ENCODE peak calls at places on chromosome X, in seven cellular contexts. H, C, B, A, X, I and J are unnamed samples.

GRCh38 chrX:14027031-14027430 is 2.7 kb downstream of the GEMIN8 start:
- DNase-seq in A (no peak), H (no peak), B (no peak), I (no peak), X (no peak), C (no peak), J (no peak)

GRCh38 chrX:40816906-40817305 is 81.6 kb upstream of the MED14 start:
- DNase-seq in A (no peak), H (no peak), C (no peak), X (no peak), B (no peak), I (no peak), J (no peak)

GRCh38 chrX:81542255-81542654 is 340.4 kb downstream of the SH3BGRL start:
- DNase-seq in X (no peak), C (no peak), A (no peak), I (no peak), H (no peak), B (no peak), J (no peak)

GRCh38 chrX:7606253-7606652 is 236.7 kb upstream of the VCX start:
- DNase-seq in H (no peak), A (no peak), B (no peak), I (no peak), X (no peak), C (no peak), J (no peak)

GRCh38 chrX:42615161-42615563 is 162.8 kb downstream of the PPP1R2C start:
- DNase-seq in B (no peak), I (peak), C (no peak), X (no peak), A (peak), H (no peak), J (no peak)

GRCh38 chrX:150405576-150405975 is 42.5 kb downstream of the MAMLD1 start:
- DNase-seq in A (peak), X (no peak), C (no peak), I (no peak), H (no peak), B (no peak), J (no peak)

GRCh38 chrX:80246273-80246672 is 174.0 kb upstream of the TENT5D start:
- DNase-seq in H (no peak), B (no peak), X (peak), A (no peak), I (no peak), C (no peak), J (no peak)

GRCh38 chrX:357693-358471 is 28.8 kb downstream of the PPP2R3B start:
- DNase-seq in X (no peak), B (no peak), C (no peak), H (no peak), A (no peak), I (no peak), J (no peak)

GRCh38 chrX:134469481-134469880 is 9.5 kb downstream of the HPRT1 start:
- DNase-seq in H (no peak), A (no peak), C (no peak), I (no peak), B (no peak), X (no peak), J (no peak)

GRCh38 chrX:3191821-3192220 is 150.6 kb downstream of the ARSF start:
- DNase-seq in I (no peak), A (no peak), B (no peak), X (no peak), C (no peak), H (no peak), J (no peak)

GRCh38 chrX:20378291-20378920 is 111.7 kb upstream of the RPS6KA3 start:
- DNase-seq in H (no peak), X (no peak), C (no peak), A (no peak), I (no peak), B (peak), J (no peak)

GRCh38 chrX:144327515-144327914 is 443.6 kb downstream of the UBE2NL start:
- DNase-seq in I (no peak), X (no peak), B (no peak), A (no peak), C (no peak), H (no peak), J (no peak)

GRCh38 chrX:111133389-111133788 is 37.4 kb downstream of the PAK3 start:
- DNase-seq in H (no peak), A (no peak), C (no peak), B (no peak), X (no peak), I (no peak), J (no peak)

GRCh38 chrX:38326086-38326485 is 1.2 kb downstream of the RPGR start:
- DNase-seq in C (no peak), I (no peak), X (no peak), B (no peak), H (no peak), A (no peak), J (no peak)
- TF ChIP-seq TAF1 in C (no peak), I (no peak), X (no peak), B (no peak), H (no peak), A (no peak), J (no peak)

GRCh38 chrX:69424161-69424560 is 80.0 kb upstream of the NALF2 start:
- DNase-seq in I (no peak), C (no peak), A (peak), B (no peak), X (peak), H (peak), J (no peak)
- TF ChIP-seq TAF1 in I (no peak), C (no peak), A (no peak), B (no peak), X (no peak), H (no peak), J (no peak)

DNA sequence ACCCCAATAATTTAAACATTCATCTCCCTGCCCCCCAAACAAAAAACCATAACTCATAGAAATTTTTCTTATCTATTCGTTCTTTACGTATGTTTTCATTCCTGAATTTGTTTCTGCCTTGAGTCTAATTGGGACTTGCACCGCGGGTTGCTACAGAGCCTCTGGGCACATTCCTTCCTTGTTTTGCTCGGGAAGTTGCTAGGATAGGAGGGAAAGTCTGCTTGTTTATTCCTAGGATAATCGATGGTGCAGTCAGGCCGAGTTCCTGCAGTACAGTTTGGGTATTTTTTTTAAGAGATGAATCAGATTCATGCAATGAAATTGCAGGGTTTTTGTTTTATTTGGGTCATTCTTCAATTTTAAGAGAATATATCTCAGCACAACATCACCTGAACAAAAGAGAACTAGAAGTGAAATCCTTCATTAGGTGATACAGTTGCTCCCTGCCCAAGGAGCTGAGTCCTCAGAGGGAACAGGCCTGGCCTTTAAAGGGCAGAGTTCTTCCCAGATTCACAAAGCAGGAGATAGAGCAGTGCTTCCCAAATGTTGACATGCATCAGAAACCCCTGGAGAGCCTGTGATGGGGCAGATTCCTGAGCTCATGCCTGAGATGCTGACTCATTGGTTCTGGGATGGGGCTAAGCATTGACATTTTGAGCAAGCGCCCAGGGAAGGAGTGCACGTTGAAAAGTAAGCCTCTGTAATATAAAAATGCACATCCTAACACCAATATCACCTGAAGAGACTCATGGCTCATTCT is 114.9 kb upstream of the FAM9B start:
- DNase-seq in I (no peak), X (no peak), C (no peak), A (no peak), B (no peak), H (no peak), J (no peak)
- TF ChIP-seq TAF1 in I (no peak), X (no peak), C (no peak), A (no peak), B (no peak), H (no peak), J (no peak)

GRCh38 chrX:64758047-64758446 is 218.2 kb downstream of the ZC4H2 start:
- DNase-seq in I (no peak), B (no peak), A (no peak), C (no peak), X (no peak), H (no peak), J (no peak)
- TF ChIP-seq TAF1 in I (no peak), B (no peak), A (no peak), C (no peak), X (no peak), H (no peak), J (no peak)

GRCh38 chrX:56782362-56782761 is 53.3 kb downstream of the NBDY start:
- DNase-seq in B (no peak), A (no peak), C (no peak), I (no peak), H (no peak), X (no peak), J (no peak)

GRCh38 chrX:56783996-56784620 is 55.1 kb downstream of the NBDY start:
- DNase-seq in B (no peak), I (no peak), X (no peak), A (no peak), C (no peak), H (no peak), J (no peak)

GRCh38 chrX:56784666-56785065 is 55.6 kb downstream of the NBDY start:
- DNase-seq in I (no peak), X (no peak), C (no peak), B (no peak), H (no peak), A (no peak), J (no peak)

GRCh38 chrX:56782791-56783449 is 53.9 kb downstream of the NBDY start:
- DNase-seq in B (no peak), X (peak), H (no peak), C (no peak), A (no peak), I (no peak), J (no peak)

GRCh38 chrX:56783450-56783831 is 54.4 kb downstream of the NBDY start:
- DNase-seq in A (peak), H (no peak), I (no peak), B (peak), C (no peak), X (peak), J (no peak)
- TF ChIP-seq TAF1 in A (no peak), H (no peak), I (no peak), B (no peak), C (no peak), X (no peak), J (no peak)